ENCODE peak calls at places on chromosomes 3 and 15, in nine cellular contexts. Z is HepG2, J is body of pancreas, Y is Peyer's patch, P is transverse colon, K is suprapubic skin, M is uterus, B is gastrocnemius medialis, G is adrenal gland. U is an unnamed sample.

GRCh38 chr3:38119802-38120689 is 16.9 kb downstream of the ACAA1 start:
- DNase-seq in Z (no peak), J (no peak), Y (no peak), P (no peak), K (peak), M (peak), B (peak), G (no peak), U (peak)

GRCh38 chr3:67381667-67382272 is 272.6 kb downstream of the SUCLG2 start:
- DNase-seq in Z (peak), J (no peak), Y (no peak), P (no peak), K (no peak), M (no peak), B (no peak), G (no peak), U (no peak)

GRCh38 chr15:60301024-60301423 is 96.8 kb downstream of the ANXA2 start:
- DNase-seq in Z (no peak), J (no peak), Y (no peak), P (no peak), K (no peak), M (no peak), B (no peak), G (no peak), U (no peak)

GRCh38 chr3:195119461-195120198 is 151.3 kb downstream of the XXYLT1 start:
- DNase-seq in Z (peak), J (no peak), Y (no peak), P (no peak), K (no peak), M (peak), B (no peak), G (no peak), U (no peak)

GRCh38 chr3:178236555-178237277 is 299.5 kb upstream of the KCNMB2 start:
- DNase-seq in Z (no peak), J (no peak), Y (no peak), P (no peak), K (no peak), M (no peak), B (no peak), G (no peak), U (no peak)

GRCh38 chr15:31353931-31354330 is 27.3 kb downstream of the KLF13 start:
- DNase-seq in Z (no peak), J (peak), Y (no peak), P (no peak), K (no peak), M (peak), B (peak), G (no peak), U (peak)

GRCh38 chr15:63012444-63012843 is 30.1 kb upstream of the TPM1 start:
- DNase-seq in Z (no peak), J (no peak), Y (no peak), P (no peak), K (no peak), M (no peak), B (no peak), G (no peak), U (no peak)

GRCh38 chr3:31137718-31138465 is 243.4 kb upstream of the GADL1 start:
- DNase-seq in Z (no peak), J (no peak), Y (no peak), P (no peak), K (no peak), M (no peak), B (no peak), G (no peak), U (no peak)

GRCh38 chr3:65953881-65954733 is 84.6 kb downstream of the MAGI1 start:
- DNase-seq in Z (peak), J (peak), Y (no peak), P (peak), K (no peak), M (no peak), B (no peak), G (peak), U (peak)

GRCh38 chr3:112966633-112967032 is 8.3 kb downstream of the CD200R1 start:
- DNase-seq in Z (no peak), J (no peak), Y (no peak), P (no peak), K (no peak), M (no peak), B (no peak), G (no peak), U (no peak)

GRCh38 chr3:178419078-178419477 is 117.2 kb upstream of the KCNMB2 start:
- DNase-seq in Z (no peak), J (no peak), Y (no peak), P (no peak), K (no peak), M (no peak), B (no peak), G (no peak), U (no peak)

GRCh38 chr15:26260517-26261133 is 397.5 kb upstream of the ATP10A start:
- DNase-seq in Z (peak), J (peak), Y (no peak), P (no peak), K (no peak), M (no peak), B (no peak), G (peak), U (peak)

GRCh38 chr3:45640724-45641361 is 46.3 kb downstream of the LIMD1 start:
- DNase-seq in Z (no peak), J (peak), Y (no peak), P (no peak), K (no peak), M (no peak), B (no peak), G (no peak), U (no peak)

GRCh38 chr15:77543159-77543882 is 89.4 kb downstream of the LINGO1 start:
- DNase-seq in Z (peak), J (peak), Y (peak), P (peak), K (peak), M (peak), B (peak), G (peak), U (peak)
- TF ChIP-seq POLR2A in Z (no peak), J (peak), Y (no peak), P (no peak), K (no peak), M (peak), B (no peak), G (no peak), U (no peak)

GRCh38 chr3:7545334-7545733 is 684.4 kb downstream of the GRM7 start:
- DNase-seq in Z (no peak), J (no peak), Y (no peak), P (no peak), K (no peak), M (no peak), B (no peak), G (no peak), U (no peak)

GRCh38 chr3:7547826-7548225 is 686.9 kb downstream of the GRM7 start:
- DNase-seq in Z (no peak), J (no peak), Y (no peak), P (no peak), K (no peak), M (no peak), B (no peak), G (no peak), U (no peak)

GRCh38 chr3:7543294-7543693 is 682.4 kb downstream of the GRM7 start:
- DNase-seq in Z (no peak), J (no peak), Y (no peak), P (no peak), K (no peak), M (no peak), B (no peak), G (no peak), U (no peak)

GRCh38 chr3:7546219-7546618 is 685.3 kb downstream of the GRM7 start:
- DNase-seq in Z (no peak), J (peak), Y (no peak), P (no peak), K (no peak), M (no peak), B (no peak), G (no peak), U (no peak)
- TF ChIP-seq CTCF in Z (no peak), J (peak), Y (no peak), P (no peak), K (no peak), M (no peak), B (no peak), G (peak), U (no peak)

GRCh38 chr15:88637436-88637835 is 1.4 kb upstream of the ISG20 start:
- DNase-seq in Z (no peak), J (no peak), Y (no peak), P (no peak), K (peak), M (no peak), B (no peak), G (no peak), U (no peak)
- H3K4me3 ChIP-seq in Z (no peak), J (no peak), Y (no peak), P (no peak), K (no peak), M (no peak), B (no peak), G (no peak), U (no peak)

GRCh38 chr3:123080864-123081562 is 14.2 kb downstream of the PDIA5 start:
- DNase-seq in Z (no peak), J (no peak), Y (no peak), P (no peak), K (no peak), M (no peak), B (no peak), G (no peak), U (no peak)

GRCh38 chr3:123084192-123084591 is 17.4 kb downstream of the PDIA5 start:
- DNase-seq in Z (peak), J (no peak), Y (no peak), P (no peak), K (no peak), M (no peak), B (no peak), G (no peak), U (peak)

GRCh38 chr3:123083446-123084124 is 16.8 kb downstream of the PDIA5 start:
- DNase-seq in Z (no peak), J (no peak), Y (no peak), P (no peak), K (no peak), M (no peak), B (no peak), G (no peak), U (no peak)

GRCh38 chr3:123081718-123082369 is 15.0 kb downstream of the PDIA5 start:
- DNase-seq in Z (no peak), J (no peak), Y (no peak), P (no peak), K (no peak), M (no peak), B (no peak), G (peak), U (no peak)

DNA sequence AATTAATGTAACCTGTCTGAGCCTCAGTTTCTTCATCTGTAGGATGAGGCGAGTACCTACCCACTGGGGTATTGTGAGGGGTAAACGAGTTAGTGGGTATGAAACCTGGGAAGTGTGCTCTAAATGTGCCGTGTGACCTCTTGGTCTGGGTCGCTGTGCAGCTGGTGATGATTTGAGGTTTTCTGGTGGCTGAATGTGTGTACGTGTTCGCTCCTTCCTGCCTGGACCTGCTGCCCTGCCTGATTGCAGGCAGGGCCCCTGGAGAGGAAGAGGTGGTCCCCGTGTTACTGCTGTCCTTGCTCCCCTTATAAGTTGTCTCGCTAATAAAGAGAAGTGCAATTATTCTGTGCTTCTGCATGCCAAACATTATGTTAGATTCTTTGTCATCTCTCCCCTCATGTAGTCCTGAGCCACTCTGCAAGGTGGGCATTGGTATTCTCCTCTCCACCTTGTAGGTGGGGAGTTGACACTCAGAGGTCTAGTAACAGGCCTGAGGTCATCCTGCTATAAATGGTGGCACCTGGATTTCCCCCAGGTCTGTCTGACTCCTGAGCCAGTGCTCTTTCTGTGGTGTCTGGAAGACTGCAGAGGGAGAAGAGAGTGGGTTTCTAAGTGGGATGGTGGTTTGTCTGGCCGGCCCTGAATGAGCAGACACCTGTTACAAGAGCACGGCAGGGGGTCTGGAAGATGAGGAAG is 15.7 kb downstream of the PDIA5 start:
- DNase-seq in Z (no peak), J (no peak), Y (no peak), P (no peak), K (no peak), M (no peak), B (no peak), G (no peak), U (no peak)
- TF ChIP-seq POLR2A in Z (no peak), J (no peak), Y (no peak), P (no peak), K (no peak), M (no peak), B (no peak), G (no peak), U (no peak)

GRCh38 chr3:152942366-152942765 is 107.4 kb downstream of the P2RY1 start:
- DNase-seq in Z (no peak), J (no peak), Y (no peak), P (no peak), K (no peak), M (no peak), B (no peak), G (no peak), U (no peak)

GRCh38 chr3:152938974-152939636 is 104.2 kb downstream of the P2RY1 start:
- DNase-seq in Z (no peak), J (no peak), Y (no peak), P (no peak), K (no peak), M (no peak), B (no peak), G (no peak), U (no peak)

GRCh38 chr3:152941825-152942224 is 106.9 kb downstream of the P2RY1 start:
- DNase-seq in Z (no peak), J (no peak), Y (no peak), P (peak), K (no peak), M (no peak), B (no peak), G (no peak), U (no peak)

GRCh38 chr3:152937234-152937633 is 102.3 kb downstream of the P2RY1 start:
- DNase-seq in Z (no peak), J (no peak), Y (no peak), P (no peak), K (no peak), M (no peak), B (no peak), G (no peak), U (no peak)
- TF ChIP-seq CTCF in Z (no peak), J (peak), Y (peak), P (no peak), K (no peak), M (no peak), B (no peak), G (peak), U (no peak)

GRCh38 chr15:84654689-84655453 is 788 bp upstream of the WDR73 start:
- DNase-seq in Z (peak), J (peak), Y (peak), P (peak), K (peak), M (peak), B (peak), G (peak), U (peak)
- H3K4me3 ChIP-seq in Z (peak), J (peak), Y (peak), P (peak), K (peak), M (peak), B (peak), G (peak), U (peak)